ENCODE peak calls at places on chromosomes 12 and 14, in eight cellular contexts. A is upper lobe of right lung, J is PC-3, O is lower lobe of right lung, X is psoas muscle, S is fibroblast of lung, L is left lung, Q is tibial artery. W is an unnamed sample.
A peak's percentile ranks its signal among the peaks of the same experiment; 100 is the strongest.

GRCh38 chr14:88005050-88005481 is at the start of gene GPR65:
- DNase-seq in A (no peak), J (no peak), O (no peak), X (no peak), S (no peak), L (no peak), Q (no peak), W (no peak)

GRCh38 chr12:27367078-27367477 is 34.4 kb downstream of the BMAL2 start:
- DNase-seq in A (no peak), J (peak; percentile 37), O (no peak), X (no peak), S (no peak), L (no peak), Q (no peak), W (no peak)

GRCh38 chr12:54139030-54139429 is 49.8 kb downstream of the SMUG1 start:
- DNase-seq in A (no peak), J (no peak), O (no peak), X (no peak), S (no peak), L (no peak), Q (no peak), W (no peak)

GRCh38 chr12:4107436-4107878 is 166.1 kb upstream of the CCND2 start:
- DNase-seq in A (no peak), J (peak; percentile 37), O (no peak), X (no peak), S (peak; percentile 72), L (no peak), Q (peak; percentile 48), W (no peak)

GRCh38 chr14:74566174-74567125 is 45.6 kb downstream of the LTBP2 start:
- DNase-seq in A (no peak), J (peak; percentile 98), O (no peak), X (peak; percentile 46), S (no peak), L (no peak), Q (no peak), W (no peak)

GRCh38 chr12:49987620-49988303 is 15.0 kb downstream of the AQP6 start:
- DNase-seq in A (no peak), J (no peak), O (no peak), X (no peak), S (no peak), L (no peak), Q (no peak), W (no peak)

GRCh38 chr14:78567343-78567742 is 397.2 kb downstream of the NRXN3 start:
- DNase-seq in A (no peak), J (no peak), O (no peak), X (no peak), S (no peak), L (no peak), Q (no peak), W (no peak)

GRCh38 chr12:39277416-39277815 is 165.5 kb downstream of the KIF21A start:
- DNase-seq in A (no peak), J (no peak), O (no peak), X (no peak), S (no peak), L (no peak), Q (no peak), W (no peak)

GRCh38 chr12:92210062-92210461 is 64.4 kb upstream of the BTG1 start:
- DNase-seq in A (no peak), J (peak; percentile 11), O (no peak), X (no peak), S (no peak), L (no peak), Q (no peak), W (no peak)

GRCh38 chr14:55404170-55404569 is 7.5 kb downstream of the ATG14 start:
- DNase-seq in A (no peak), J (no peak), O (no peak), X (no peak), S (no peak), L (no peak), Q (no peak), W (no peak)

GRCh38 chr12:50222275-50222783 is 55.2 kb upstream of the CERS5 start:
- DNase-seq in A (no peak), J (peak; percentile 57), O (no peak), X (no peak), S (peak; percentile 95), L (no peak), Q (peak; percentile 71), W (no peak)

GRCh38 chr14:104954746-104955395 is 23.3 kb downstream of the AHNAK2 start:
- DNase-seq in A (no peak), J (no peak), O (no peak), X (peak; percentile 32), S (no peak), L (peak; percentile 54), Q (no peak), W (no peak)

GRCh38 chr14:20044243-20044642 is 8.4 kb upstream of the OR4K13 start:
- DNase-seq in A (no peak), J (no peak), O (no peak), X (no peak), S (no peak), L (no peak), Q (no peak), W (no peak)

DNA sequence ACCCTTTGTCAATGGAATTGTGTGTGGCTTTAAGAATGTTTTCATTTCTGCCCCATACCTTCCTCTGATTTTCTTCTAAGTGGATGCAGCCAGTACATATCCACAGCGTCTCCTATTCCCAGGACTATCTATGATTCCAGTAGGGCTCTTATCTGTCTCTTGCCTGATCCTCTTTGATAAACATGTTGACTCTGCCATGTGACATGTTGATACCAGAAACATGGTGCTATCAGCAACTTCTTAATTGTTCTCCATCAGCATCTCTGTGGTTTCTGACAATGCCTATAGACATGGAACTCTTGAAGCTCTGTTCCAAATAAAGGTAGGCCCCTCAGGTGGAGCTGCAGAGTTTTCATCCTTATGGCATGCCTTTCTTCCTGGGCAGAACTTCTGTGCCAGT is 11.6 kb upstream of the OR4L1 start:
- DNase-seq in A (no peak), J (no peak), O (no peak), X (no peak), S (no peak), L (no peak), Q (no peak), W (no peak)
- H3K4me3 ChIP-seq in A (no peak overlapping the region), J (no peak overlapping the region), O (no peak overlapping the region), X (no peak overlapping the region), S (no peak overlapping the region), L (no peak overlapping the region), Q (no peak overlapping the region), W (no peak overlapping the region)

GRCh38 chr12:29691146-29691854 is 92.4 kb downstream of the TMTC1 start:
- DNase-seq in A (no peak), J (no peak), O (no peak), X (no peak), S (no peak), L (no peak), Q (no peak), W (no peak)

GRCh38 chr12:29692237-29692636 is 91.5 kb downstream of the TMTC1 start:
- DNase-seq in A (no peak), J (no peak), O (no peak), X (no peak), S (no peak), L (no peak), Q (no peak), W (no peak)

GRCh38 chr12:29690728-29691127 is 93.0 kb downstream of the TMTC1 start:
- DNase-seq in A (no peak), J (no peak), O (no peak), X (no peak), S (no peak), L (no peak), Q (no peak), W (no peak)

GRCh38 chr12:29695026-29695425 is 88.7 kb downstream of the TMTC1 start:
- DNase-seq in A (no peak), J (no peak), O (no peak), X (no peak), S (no peak), L (no peak), Q (no peak), W (no peak)

DNA sequence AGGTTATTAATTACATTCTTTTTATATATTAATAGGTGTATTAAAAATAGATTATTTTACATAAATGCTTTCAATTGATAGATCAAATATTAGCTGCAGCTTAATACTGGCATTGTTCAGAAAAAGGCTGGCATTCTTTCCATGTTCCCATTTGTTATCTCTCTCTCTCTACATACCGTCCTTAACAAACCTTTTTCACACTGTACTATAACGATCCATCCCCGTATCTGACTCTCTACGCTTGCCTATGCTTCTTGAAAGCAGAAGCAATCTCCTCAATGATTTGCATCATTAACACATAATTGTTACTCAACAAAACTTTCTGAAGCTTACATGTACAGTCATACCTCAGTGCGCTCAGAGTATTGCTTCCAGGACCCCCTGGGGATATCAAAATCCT is 89.8 kb downstream of the TMTC1 start:
- DNase-seq in A (no peak), J (no peak), O (no peak), X (no peak), S (no peak), L (no peak), Q (no peak), W (no peak)
- H3K27ac ChIP-seq in A (no peak overlapping the region), J (no peak overlapping the region), O (no peak overlapping the region), X (no peak overlapping the region), S (no peak overlapping the region), L (no peak overlapping the region), Q (no peak overlapping the region), W (no peak overlapping the region)

GRCh38 chr14:68639518-68640292 is 153.2 kb downstream of the ZFP36L1 start:
- DNase-seq in A (peak; percentile 25), J (no peak), O (no peak), X (no peak), S (no peak), L (no peak), Q (no peak), W (no peak)

GRCh38 chr14:68640293-68640574 is 152.6 kb downstream of the ZFP36L1 start:
- DNase-seq in A (no peak), J (no peak), O (no peak), X (no peak), S (no peak), L (no peak), Q (no peak), W (no peak)

GRCh38 chr14:68645371-68645770 is 147.5 kb downstream of the ZFP36L1 start:
- DNase-seq in A (no peak), J (no peak), O (no peak), X (no peak), S (no peak), L (no peak), Q (no peak), W (no peak)

GRCh38 chr14:68644101-68644500 is 148.8 kb downstream of the ZFP36L1 start:
- DNase-seq in A (peak; percentile 22), J (no peak), O (no peak), X (no peak), S (no peak), L (no peak), Q (no peak), W (no peak)

DNA sequence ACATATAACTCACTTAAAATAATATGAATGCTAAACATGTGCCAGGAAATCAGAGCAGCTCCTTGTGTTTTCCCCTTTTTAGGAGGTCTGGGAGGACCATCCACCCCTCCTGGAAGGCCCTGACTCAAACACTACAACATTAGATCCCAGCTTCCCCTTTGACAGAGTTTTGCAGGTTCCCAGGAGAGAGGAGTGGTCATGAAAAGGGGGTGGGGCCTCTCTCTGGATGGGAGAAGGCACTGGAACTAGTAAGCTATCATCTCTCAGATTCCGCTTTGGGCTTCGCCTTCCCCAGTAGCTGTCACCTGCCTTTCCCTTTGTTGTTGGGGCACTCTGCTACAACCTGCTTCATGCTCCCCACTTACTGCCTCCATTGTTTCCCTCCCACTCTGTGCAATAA is 149.2 kb downstream of the ZFP36L1 start:
- DNase-seq in A (peak; percentile 7), J (no peak), O (no peak), X (no peak), S (no peak), L (no peak), Q (no peak), W (no peak)
- TF ChIP-seq CTCF in A (no peak), J (no peak), O (no peak), X (no peak), S (no peak), L (no peak), Q (no peak), W (no peak)

GRCh38 chr12:89324437-89324836 is 27.9 kb downstream of the DUSP6 start:
- DNase-seq in A (no peak), J (no peak), O (no peak), X (no peak), S (no peak), L (no peak), Q (no peak), W (no peak)
- H3K4me3 ChIP-seq in A (no peak overlapping the region), J (no peak overlapping the region), O (no peak overlapping the region), X (no peak overlapping the region), S (no peak overlapping the region), L (no peak overlapping the region), Q (no peak overlapping the region), W (no peak overlapping the region)